ENCODE peak calls at places on chromosomes 2 and 18, in eight cellular contexts. H is left cardiac atrium; D is mucosa of gallbladder; X is activated T-helper 9 cell treated with anti-CD3 and anti-CD28 coated beads, Interleukin-2, amount 50 U/mL, for 16 hours; T is EL; W is activated naive CD4-positive, alpha-beta T cell treated with anti-CD3 and anti-CD28 coated beads for 36 hours; S is iris pigment epithelial cell; E is CD8-positive, alpha-beta memory T cell. Q is an unnamed sample.

GRCh38 chr2:229431331-229431954 is 160.4 kb upstream of the PID1 start:
- DNase-seq in H (no peak), D (no peak), X (no peak), T (peak; percentile 58), W (no peak), S (peak; percentile 67), E (no peak), Q (peak; percentile 27)

GRCh38 chr2:65366595-65367125 is 65.7 kb downstream of the SPRED2 start:
- DNase-seq in H (no peak), D (peak; percentile 49), X (no peak), T (peak; percentile 97), W (peak; percentile 64), S (peak; percentile 99), E (no peak), Q (peak; percentile 78)

GRCh38 chr2:160493227-160494028 is at the start of gene RBMS1:
- DNase-seq in H (peak; percentile 75), D (peak; percentile 24), X (peak; percentile 38), T (peak; percentile 63), W (peak; percentile 58), S (peak; percentile 55), E (peak; percentile 57), Q (peak; percentile 76)

GRCh38 chr2:12717191-12717987 is 653 bp downstream of the TRIB2 start:
- DNase-seq in H (peak; percentile 68), D (peak; percentile 47), X (peak; percentile 36), T (peak; percentile 57), W (peak; percentile 50), S (peak; percentile 74), E (peak; percentile 64), Q (peak; percentile 60)

GRCh38 chr18:22505136-22505535 is 87.4 kb upstream of the CTAGE1 start:
- DNase-seq in H (no peak), D (no peak), X (no peak), T (peak; percentile 49), W (no peak), S (peak; percentile 20), E (no peak), Q (peak; percentile 36)

GRCh38 chr2:231425811-231426703 is 30.5 kb downstream of the B3GNT7 start:
- DNase-seq in H (no peak), D (no peak), X (peak; percentile 58), T (no peak), W (peak; percentile 53), S (no peak), E (peak; percentile 29), Q (no peak)

GRCh38 chr2:108971661-108972566 is 17.1 kb downstream of the EDAR start:
- DNase-seq in H (no peak), D (peak; percentile 46), X (no peak), T (peak; percentile 64), W (no peak), S (no peak), E (no peak), Q (peak; percentile 82)

GRCh38 chr2:12910431-12910830 is 193.7 kb downstream of the TRIB2 start:
- DNase-seq in H (no peak), D (no peak), X (no peak), T (no peak), W (no peak), S (no peak), E (no peak), Q (no peak)

GRCh38 chr18:49763590-49763989 is 49.7 kb downstream of the ACAA2 start:
- DNase-seq in H (no peak), D (no peak), X (no peak), T (no peak), W (no peak), S (no peak), E (no peak), Q (no peak)

GRCh38 chr2:230671117-230671516 is 41.5 kb upstream of the CAB39 start:
- DNase-seq in H (no peak), D (no peak), X (no peak), T (peak; percentile 79), W (no peak), S (peak; percentile 85), E (no peak), Q (no peak)

GRCh38 chr2:121121661-121122060 is 163.3 kb downstream of the TFCP2L1 start:
- DNase-seq in H (no peak), D (no peak), X (no peak), T (no peak), W (no peak), S (no peak), E (no peak), Q (no peak)

GRCh38 chr18:44679056-44679911 is 1.4 kb upstream of the SETBP1 start:
- DNase-seq in H (peak; percentile 91), D (peak; percentile 89), X (peak; percentile 60), T (peak; percentile 84), W (peak; percentile 83), S (peak; percentile 91), E (peak; percentile 8), Q (peak; percentile 95)